ENCODE peak calls at places on chromosomes 16 and 17, in ten cellular contexts. One of them, this sample, is unnamed.

GRCh38 chr17:56653877-56654276 is 60.4 kb downstream of the NOG start:
- DNase-seq in upper lobe of right lung: no peak
- DNase-seq in heart right ventricle: no peak
- DNase-seq in CD8-positive, alpha-beta memory T cell: no peak
- DNase-seq in kidney: no peak
- DNase-seq in neural progenitor cell: peak; percentile 82
- DNase-seq in A549: peak; percentile 54
- DNase-seq in esophagus squamous epithelium: no peak
- DNase-seq in GM23338: peak; percentile 93
- DNase-seq in mammary epithelial cell: peak; percentile 75
- DNase-seq in this sample: no peak

GRCh38 chr16:57675752-57676623 is 7.9 kb downstream of the ADGRG3 start:
- DNase-seq in upper lobe of right lung: no peak
- DNase-seq in heart right ventricle: peak; percentile 34
- DNase-seq in CD8-positive, alpha-beta memory T cell: no peak
- DNase-seq in kidney: no peak
- DNase-seq in neural progenitor cell: peak; percentile 65
- DNase-seq in A549: no peak
- DNase-seq in esophagus squamous epithelium: no peak
- DNase-seq in GM23338: peak; percentile 68
- DNase-seq in mammary epithelial cell: no peak
- DNase-seq in this sample: peak; percentile 27

GRCh38 chr16:26382607-26383006 is 684.1 kb upstream of the C16orf82 start:
- DNase-seq in upper lobe of right lung: no peak
- DNase-seq in heart right ventricle: no peak
- DNase-seq in CD8-positive, alpha-beta memory T cell: no peak
- DNase-seq in kidney: no peak
- DNase-seq in neural progenitor cell: no peak
- DNase-seq in A549: no peak
- DNase-seq in esophagus squamous epithelium: no peak
- DNase-seq in GM23338: no peak
- DNase-seq in mammary epithelial cell: no peak
- DNase-seq in this sample: no peak

GRCh38 chr16:87101903-87102302 is 215.3 kb downstream of the C16orf95 start:
- DNase-seq in upper lobe of right lung: no peak
- DNase-seq in heart right ventricle: no peak
- DNase-seq in CD8-positive, alpha-beta memory T cell: no peak
- DNase-seq in kidney: no peak
- DNase-seq in neural progenitor cell: no peak
- DNase-seq in A549: no peak
- DNase-seq in esophagus squamous epithelium: no peak
- DNase-seq in GM23338: no peak
- DNase-seq in mammary epithelial cell: no peak
- DNase-seq in this sample: no peak

GRCh38 chr17:61385869-61386245 is 13.8 kb upstream of the TBX2 start:
- DNase-seq in upper lobe of right lung: no peak
- DNase-seq in heart right ventricle: no peak
- DNase-seq in CD8-positive, alpha-beta memory T cell: no peak
- DNase-seq in kidney: no peak
- DNase-seq in neural progenitor cell: no peak
- DNase-seq in A549: no peak
- DNase-seq in esophagus squamous epithelium: no peak
- DNase-seq in GM23338: no peak
- DNase-seq in mammary epithelial cell: no peak
- DNase-seq in this sample: no peak

GRCh38 chr17:31811021-31811565 is 48.0 kb downstream of the COPRS start:
- DNase-seq in upper lobe of right lung: no peak
- DNase-seq in heart right ventricle: no peak
- DNase-seq in CD8-positive, alpha-beta memory T cell: no peak
- DNase-seq in kidney: no peak
- DNase-seq in neural progenitor cell: no peak
- DNase-seq in A549: no peak
- DNase-seq in esophagus squamous epithelium: no peak
- DNase-seq in GM23338: no peak
- DNase-seq in mammary epithelial cell: no peak
- DNase-seq in this sample: no peak

GRCh38 chr16:17343028-17343427 is 127.7 kb downstream of the XYLT1 start:
- DNase-seq in upper lobe of right lung: no peak
- DNase-seq in heart right ventricle: no peak
- DNase-seq in CD8-positive, alpha-beta memory T cell: peak; percentile 27
- DNase-seq in kidney: no peak
- DNase-seq in neural progenitor cell: no peak
- DNase-seq in A549: no peak
- DNase-seq in esophagus squamous epithelium: no peak
- DNase-seq in GM23338: no peak
- DNase-seq in mammary epithelial cell: no peak
- DNase-seq in this sample: no peak

GRCh38 chr17:40317345-40317873 is 8.4 kb downstream of the RARA start:
- DNase-seq in upper lobe of right lung: peak; percentile 74
- DNase-seq in heart right ventricle: peak; percentile 65
- DNase-seq in CD8-positive, alpha-beta memory T cell: peak; percentile 40
- DNase-seq in kidney: peak; percentile 78
- DNase-seq in neural progenitor cell: peak; percentile 85
- DNase-seq in A549: peak; percentile 93
- DNase-seq in esophagus squamous epithelium: no peak
- DNase-seq in GM23338: peak; percentile 91
- DNase-seq in mammary epithelial cell: peak; percentile 67
- DNase-seq in this sample: no peak

GRCh38 chr16:66900721-66901441 is 17.8 kb downstream of the CDH16 start:
- DNase-seq in upper lobe of right lung: no peak
- DNase-seq in heart right ventricle: peak; percentile 33
- DNase-seq in CD8-positive, alpha-beta memory T cell: no peak
- DNase-seq in kidney: peak; percentile 91
- DNase-seq in neural progenitor cell: no peak
- DNase-seq in A549: no peak
- DNase-seq in esophagus squamous epithelium: no peak
- DNase-seq in GM23338: no peak
- DNase-seq in mammary epithelial cell: no peak
- DNase-seq in this sample: no peak

GRCh38 chr17:6147054-6147453 is 76.9 kb downstream of the WSCD1 start:
- DNase-seq in upper lobe of right lung: no peak
- DNase-seq in heart right ventricle: no peak
- DNase-seq in CD8-positive, alpha-beta memory T cell: no peak
- DNase-seq in kidney: no peak
- DNase-seq in neural progenitor cell: peak; percentile 50
- DNase-seq in A549: no peak
- DNase-seq in esophagus squamous epithelium: no peak
- DNase-seq in GM23338: no peak
- DNase-seq in mammary epithelial cell: no peak
- DNase-seq in this sample: no peak

GRCh38 chr16:64459821-64460220 is 662.0 kb downstream of the CDH11 start:
- DNase-seq in upper lobe of right lung: no peak
- DNase-seq in heart right ventricle: peak; percentile 15
- DNase-seq in CD8-positive, alpha-beta memory T cell: no peak
- DNase-seq in kidney: no peak
- DNase-seq in neural progenitor cell: no peak
- DNase-seq in A549: no peak
- DNase-seq in esophagus squamous epithelium: no peak
- DNase-seq in GM23338: no peak
- DNase-seq in mammary epithelial cell: no peak
- DNase-seq in this sample: no peak

GRCh38 chr16:57786632-57787518 is 15.4 kb downstream of the KIFC3 start:
- DNase-seq in upper lobe of right lung: peak; percentile 86
- DNase-seq in heart right ventricle: peak; percentile 82
- DNase-seq in CD8-positive, alpha-beta memory T cell: no peak
- DNase-seq in kidney: peak; percentile 90
- DNase-seq in neural progenitor cell: no peak
- DNase-seq in A549: no peak
- DNase-seq in esophagus squamous epithelium: no peak
- DNase-seq in GM23338: no peak
- DNase-seq in mammary epithelial cell: no peak
- DNase-seq in this sample: no peak

GRCh38 chr16:16861546-16861945 is 482.6 kb downstream of the NPIPA7 start:
- DNase-seq in upper lobe of right lung: no peak
- DNase-seq in heart right ventricle: peak; percentile 25
- DNase-seq in CD8-positive, alpha-beta memory T cell: peak; percentile 24
- DNase-seq in kidney: no peak
- DNase-seq in neural progenitor cell: peak; percentile 80
- DNase-seq in A549: peak; percentile 38
- DNase-seq in esophagus squamous epithelium: no peak
- DNase-seq in GM23338: peak; percentile 83
- DNase-seq in mammary epithelial cell: no peak
- DNase-seq in this sample: no peak

GRCh38 chr16:27780468-27781194 is 230.7 kb downstream of the KATNIP start:
- DNase-seq in upper lobe of right lung: no peak
- DNase-seq in heart right ventricle: no peak
- DNase-seq in CD8-positive, alpha-beta memory T cell: no peak
- DNase-seq in kidney: no peak
- DNase-seq in neural progenitor cell: no peak
- DNase-seq in A549: no peak
- DNase-seq in esophagus squamous epithelium: no peak
- DNase-seq in GM23338: no peak
- DNase-seq in mammary epithelial cell: no peak
- DNase-seq in this sample: no peak

GRCh38 chr16:12390644-12391043 is 413.0 kb downstream of the CPPED1 start:
- DNase-seq in upper lobe of right lung: no peak
- DNase-seq in heart right ventricle: no peak
- DNase-seq in CD8-positive, alpha-beta memory T cell: no peak
- DNase-seq in kidney: no peak
- DNase-seq in neural progenitor cell: no peak
- DNase-seq in A549: no peak
- DNase-seq in esophagus squamous epithelium: no peak
- DNase-seq in GM23338: no peak
- DNase-seq in mammary epithelial cell: peak; percentile 14
- DNase-seq in this sample: no peak

GRCh38 chr16:81770008-81770407 is 9.1 kb upstream of the PLCG2 start:
- DNase-seq in upper lobe of right lung: no peak
- DNase-seq in heart right ventricle: no peak
- DNase-seq in CD8-positive, alpha-beta memory T cell: no peak
- DNase-seq in kidney: no peak
- DNase-seq in neural progenitor cell: no peak
- DNase-seq in A549: no peak
- DNase-seq in esophagus squamous epithelium: no peak
- DNase-seq in GM23338: no peak
- DNase-seq in mammary epithelial cell: no peak
- DNase-seq in this sample: no peak
- H3K27ac ChIP-seq in upper lobe of right lung: no peak overlapping the region
- H3K27ac ChIP-seq in heart right ventricle: no peak overlapping the region
- H3K27ac ChIP-seq in CD8-positive, alpha-beta memory T cell: no peak overlapping the region
- H3K27ac ChIP-seq in kidney: no peak overlapping the region
- H3K27ac ChIP-seq in neural progenitor cell: no peak overlapping the region
- H3K27ac ChIP-seq in A549: no peak overlapping the region
- H3K27ac ChIP-seq in esophagus squamous epithelium: no peak overlapping the region
- H3K27ac ChIP-seq in GM23338: no peak overlapping the region
- H3K27ac ChIP-seq in mammary epithelial cell: no peak overlapping the region
- H3K27ac ChIP-seq in this sample: no peak overlapping the region

GRCh38 chr17:2863204-2863603 is 67.0 kb downstream of the RAP1GAP2 start:
- DNase-seq in upper lobe of right lung: no peak
- DNase-seq in heart right ventricle: no peak
- DNase-seq in CD8-positive, alpha-beta memory T cell: no peak
- DNase-seq in kidney: no peak
- DNase-seq in neural progenitor cell: no peak
- DNase-seq in A549: no peak
- DNase-seq in esophagus squamous epithelium: no peak
- DNase-seq in GM23338: no peak
- DNase-seq in mammary epithelial cell: no peak
- DNase-seq in this sample: no peak
- H3K27ac ChIP-seq in upper lobe of right lung: no peak overlapping the region
- H3K27ac ChIP-seq in heart right ventricle: peak overlapping the region; percentile 41
- H3K27ac ChIP-seq in CD8-positive, alpha-beta memory T cell: no peak overlapping the region
- H3K27ac ChIP-seq in kidney: no peak overlapping the region
- H3K27ac ChIP-seq in neural progenitor cell: no peak overlapping the region
- H3K27ac ChIP-seq in A549: no peak overlapping the region
- H3K27ac ChIP-seq in esophagus squamous epithelium: no peak overlapping the region
- H3K27ac ChIP-seq in GM23338: peak overlapping the region; percentile 26
- H3K27ac ChIP-seq in mammary epithelial cell: no peak overlapping the region
- H3K27ac ChIP-seq in this sample: no peak overlapping the region

DNA sequence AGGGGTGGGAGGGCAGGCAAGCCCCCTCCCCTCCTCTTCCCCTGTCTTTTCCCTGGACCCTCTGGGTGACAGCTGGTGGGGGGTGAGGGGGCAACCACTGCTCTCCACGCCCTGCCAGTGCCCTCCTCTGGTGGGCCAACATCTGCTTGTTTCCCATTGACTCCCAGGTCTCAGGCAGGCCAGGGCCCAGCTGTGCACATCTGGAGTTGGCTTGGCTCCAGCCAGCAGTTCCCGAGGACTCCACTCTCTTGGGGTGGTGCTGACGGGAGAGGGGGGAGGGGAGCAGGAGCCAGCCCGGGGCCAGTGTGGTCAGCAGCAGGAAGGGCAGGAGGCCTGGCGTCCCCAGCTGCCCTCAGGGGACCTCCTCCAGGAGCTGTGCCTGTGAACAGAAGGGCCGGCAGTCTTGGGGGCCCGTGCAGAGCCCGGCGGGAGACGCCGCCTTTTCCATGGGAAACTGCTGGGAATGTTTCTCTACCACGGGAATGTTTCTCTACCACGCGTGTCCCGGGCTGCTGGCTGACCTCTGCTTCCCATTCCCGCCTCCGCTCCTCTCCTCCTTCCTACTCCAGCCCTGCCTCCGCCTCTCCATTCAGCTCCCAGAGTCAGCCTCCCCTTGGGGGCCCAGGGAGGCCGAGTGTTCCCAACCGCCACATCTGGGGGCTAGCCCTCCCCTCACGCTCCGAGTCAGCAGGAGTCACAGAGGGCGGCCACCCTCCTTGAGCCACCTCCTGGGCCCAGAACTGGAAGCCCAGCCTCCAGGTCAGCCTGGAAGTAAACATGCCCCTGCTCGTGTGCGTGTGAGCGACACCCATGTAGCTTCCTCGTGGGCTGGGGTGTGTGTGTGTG is 7.6 kb downstream of the CYGB start:
- DNase-seq in upper lobe of right lung: peak; percentile 87
- DNase-seq in heart right ventricle: peak; percentile 92
- DNase-seq in CD8-positive, alpha-beta memory T cell: no peak
- DNase-seq in kidney: peak; percentile 95
- DNase-seq in neural progenitor cell: peak; percentile 55
- DNase-seq in A549: no peak
- DNase-seq in esophagus squamous epithelium: no peak
- DNase-seq in GM23338: no peak
- DNase-seq in mammary epithelial cell: peak; percentile 38
- DNase-seq in this sample: no peak
- H3K27ac ChIP-seq in upper lobe of right lung: peak overlapping the region; percentile 89
- H3K27ac ChIP-seq in heart right ventricle: peak overlapping the region; percentile 96
- H3K27ac ChIP-seq in CD8-positive, alpha-beta memory T cell: peak overlapping the region; percentile 21
- H3K27ac ChIP-seq in kidney: peak overlapping the region; percentile 94
- H3K27ac ChIP-seq in neural progenitor cell: no peak overlapping the region
- H3K27ac ChIP-seq in A549: peak overlapping the region; percentile 46
- H3K27ac ChIP-seq in esophagus squamous epithelium: peak overlapping the region; percentile 87
- H3K27ac ChIP-seq in GM23338: peak overlapping the region; percentile 39
- H3K27ac ChIP-seq in mammary epithelial cell: peak overlapping the region; percentile 87
- H3K27ac ChIP-seq in this sample: no peak overlapping the region

GRCh38 chr16:80996688-80997138 is 10.0 kb downstream of the CMC2 start:
- DNase-seq in upper lobe of right lung: no peak
- DNase-seq in heart right ventricle: no peak
- DNase-seq in CD8-positive, alpha-beta memory T cell: no peak
- DNase-seq in kidney: no peak
- DNase-seq in neural progenitor cell: no peak
- DNase-seq in A549: no peak
- DNase-seq in esophagus squamous epithelium: no peak
- DNase-seq in GM23338: no peak
- DNase-seq in mammary epithelial cell: no peak
- DNase-seq in this sample: no peak
- H3K27ac ChIP-seq in upper lobe of right lung: peak overlapping the region; percentile 24
- H3K27ac ChIP-seq in heart right ventricle: peak overlapping the region; percentile 14
- H3K27ac ChIP-seq in CD8-positive, alpha-beta memory T cell: peak overlapping the region; percentile 74
- H3K27ac ChIP-seq in kidney: no peak overlapping the region
- H3K27ac ChIP-seq in neural progenitor cell: no peak overlapping the region
- H3K27ac ChIP-seq in A549: peak overlapping the region; percentile 75
- H3K27ac ChIP-seq in esophagus squamous epithelium: no peak overlapping the region
- H3K27ac ChIP-seq in GM23338: no peak overlapping the region
- H3K27ac ChIP-seq in mammary epithelial cell: no peak overlapping the region
- H3K27ac ChIP-seq in this sample: no peak overlapping the region

GRCh38 chr17:42424991-42425610 is 2.0 kb upstream of the CAVIN1 start:
- DNase-seq in upper lobe of right lung: no peak
- DNase-seq in heart right ventricle: no peak
- DNase-seq in CD8-positive, alpha-beta memory T cell: no peak
- DNase-seq in kidney: no peak
- DNase-seq in neural progenitor cell: no peak
- DNase-seq in A549: no peak
- DNase-seq in esophagus squamous epithelium: no peak
- DNase-seq in GM23338: no peak
- DNase-seq in mammary epithelial cell: no peak
- DNase-seq in this sample: no peak
- H3K27ac ChIP-seq in upper lobe of right lung: no peak overlapping the region
- H3K27ac ChIP-seq in heart right ventricle: peak overlapping the region; percentile 43
- H3K27ac ChIP-seq in CD8-positive, alpha-beta memory T cell: no peak overlapping the region
- H3K27ac ChIP-seq in kidney: no peak overlapping the region
- H3K27ac ChIP-seq in neural progenitor cell: no peak overlapping the region
- H3K27ac ChIP-seq in A549: peak overlapping the region; percentile 2
- H3K27ac ChIP-seq in esophagus squamous epithelium: peak overlapping the region; percentile 39
- H3K27ac ChIP-seq in GM23338: peak overlapping the region; percentile 19
- H3K27ac ChIP-seq in mammary epithelial cell: no peak overlapping the region
- H3K27ac ChIP-seq in this sample: no peak overlapping the region

This sample was measured in iPS DF 6.9.